ENCODE peak calls at places on chromosomes 12 and 14, in nine cellular contexts. Z is AG10803, C is fibroblast of pulmonary artery, L is spleen, E is cardiac muscle cell, G is tibial nerve, K is fibroblast of lung, F is keratinocyte, Y is transverse colon. T is an unnamed sample.

GRCh38 chr12:39364196-39364595 is 78.7 kb downstream of the KIF21A start:
- DNase-seq in Z (no peak), C (no peak), L (no peak), E (no peak), G (no peak), K (no peak), F (no peak), Y (no peak), T (peak)

GRCh38 chr12:116666305-116666673 is 71.6 kb downstream of the SPRING1 start:
- DNase-seq in Z (no peak), C (no peak), L (no peak), E (no peak), G (no peak), K (no peak), F (no peak), Y (no peak), T (no peak)

GRCh38 chr12:75599061-75599460 is 87.7 kb upstream of the KRR1 start:
- DNase-seq in Z (no peak), C (peak), L (no peak), E (no peak), G (no peak), K (no peak), F (no peak), Y (no peak), T (no peak)

GRCh38 chr12:47281667-47282171 is 202.0 kb upstream of the AMIGO2 start:
- DNase-seq in Z (no peak), C (peak), L (no peak), E (no peak), G (no peak), K (peak), F (no peak), Y (no peak), T (peak)

GRCh38 chr12:126668961-126669360 is 1598.0 kb upstream of the TMEM132C start:
- DNase-seq in Z (peak), C (peak), L (no peak), E (no peak), G (no peak), K (no peak), F (no peak), Y (no peak), T (no peak)

GRCh38 chr12:48286665-48287064 is 64.1 kb downstream of the ZNF641 start:
- DNase-seq in Z (no peak), C (peak), L (no peak), E (peak), G (no peak), K (no peak), F (no peak), Y (no peak), T (no peak)

GRCh38 chr12:537772-538171 is 78.0 kb downstream of the B4GALNT3 start:
- DNase-seq in Z (no peak), C (no peak), L (no peak), E (no peak), G (no peak), K (no peak), F (no peak), Y (peak), T (peak)

GRCh38 chr12:44881197-44881596 is 5.1 kb upstream of the NELL2 start:
- DNase-seq in Z (no peak), C (no peak), L (no peak), E (no peak), G (no peak), K (no peak), F (no peak), Y (no peak), T (no peak)

GRCh38 chr12:468671-469389 is 9.1 kb downstream of the B4GALNT3 start:
- DNase-seq in Z (no peak), C (peak), L (no peak), E (no peak), G (no peak), K (no peak), F (no peak), Y (no peak), T (peak)

GRCh38 chr14:64324461-64325255 is 30.5 kb upstream of the ESR2 start:
- DNase-seq in Z (peak), C (peak), L (no peak), E (no peak), G (no peak), K (peak), F (no peak), Y (no peak), T (peak)

GRCh38 chr14:30355431-30355913 is 203.5 kb upstream of the G2E3 start:
- DNase-seq in Z (no peak), C (peak), L (no peak), E (peak), G (no peak), K (peak), F (no peak), Y (no peak), T (no peak)

GRCh38 chr12:6852651-6853354 is 853 bp downstream of the USP5 start:
- DNase-seq in Z (peak), C (peak), L (peak), E (peak), G (no peak), K (peak), F (no peak), Y (peak), T (peak)

GRCh38 chr12:52175411-52176350 is 16.1 kb downstream of the KRT80 start:
- DNase-seq in Z (no peak), C (peak), L (no peak), E (no peak), G (no peak), K (peak), F (no peak), Y (no peak), T (peak)

GRCh38 chr12:4833511-4833910 is 76.2 kb upstream of the KCNA1 start:
- DNase-seq in Z (no peak), C (no peak), L (no peak), E (no peak), G (no peak), K (no peak), F (no peak), Y (no peak), T (no peak)

DNA sequence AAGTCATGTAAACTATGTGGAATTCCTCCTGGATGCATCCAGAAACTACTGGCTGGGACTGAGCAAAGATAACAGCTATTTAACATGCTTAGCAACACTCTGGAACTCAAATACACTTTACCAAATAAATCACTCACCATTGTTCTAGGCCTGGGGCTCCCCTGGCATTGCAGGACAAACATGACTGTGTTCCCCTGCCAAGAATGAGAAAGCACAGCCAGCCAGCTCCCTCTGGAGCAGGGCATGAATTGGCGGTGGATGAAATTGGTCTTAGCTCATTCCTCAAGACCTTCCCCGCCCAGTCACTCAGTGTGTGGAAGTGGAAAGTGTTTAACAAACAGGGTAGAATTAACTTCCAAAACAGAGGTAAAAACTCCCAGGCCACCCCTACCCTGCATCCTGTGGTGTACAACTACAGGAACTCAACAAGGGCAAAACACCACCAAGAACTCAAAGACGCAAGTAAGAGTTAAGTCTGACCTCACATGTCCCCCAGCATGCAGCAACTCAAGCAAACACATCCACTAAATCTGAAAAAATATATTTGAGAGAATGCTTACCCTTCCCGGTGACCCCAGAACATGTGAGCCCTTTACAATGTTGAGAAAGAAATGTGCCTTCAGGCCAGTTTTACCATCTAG is 58.4 kb upstream of the BDKRB2 start:
- DNase-seq in Z (peak), C (peak), L (no peak), E (no peak), G (no peak), K (peak), F (no peak), Y (no peak), T (peak)
- H3K4me3 ChIP-seq in Z (no peak), C (no peak), L (no peak), E (no peak), G (no peak), K (no peak), F (no peak), Y (no peak), T (no peak)

DNA sequence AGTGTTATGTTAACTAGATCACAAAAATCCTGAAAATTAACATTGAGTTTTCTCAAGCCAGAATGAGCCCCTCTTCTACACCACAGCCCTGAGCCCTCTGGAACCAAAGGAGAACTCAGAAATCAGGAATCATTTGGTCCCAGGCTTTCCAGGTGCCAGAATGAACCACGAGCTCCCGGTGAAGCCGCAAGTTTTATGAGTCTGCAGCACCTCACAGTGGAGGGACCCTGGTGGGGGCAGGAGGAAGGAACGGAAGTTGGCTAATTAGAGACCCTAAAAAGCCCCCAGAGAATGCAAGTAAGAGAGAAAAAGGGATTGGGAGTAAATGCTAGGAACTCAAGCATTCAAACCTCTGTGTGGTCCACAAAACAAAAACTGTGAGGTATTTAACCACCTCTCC is 52.9 kb upstream of the BCL2L14 start:
- DNase-seq in Z (no peak), C (no peak), L (no peak), E (peak), G (no peak), K (no peak), F (no peak), Y (no peak), T (no peak)
- TF ChIP-seq CTCF in Z (peak), C (peak), L (no peak), E (peak), G (no peak), K (no peak), F (peak), Y (no peak), T (no peak)

GRCh38 chr12:109052097-109052414 is 320 bp upstream of the USP30 start:
- DNase-seq in Z (no peak), C (no peak), L (no peak), E (no peak), G (no peak), K (no peak), F (no peak), Y (no peak), T (no peak)
- H3K4me3 ChIP-seq in Z (peak), C (peak), L (peak), E (peak), G (peak), K (peak), F (peak), Y (no peak), T (peak)

DNA sequence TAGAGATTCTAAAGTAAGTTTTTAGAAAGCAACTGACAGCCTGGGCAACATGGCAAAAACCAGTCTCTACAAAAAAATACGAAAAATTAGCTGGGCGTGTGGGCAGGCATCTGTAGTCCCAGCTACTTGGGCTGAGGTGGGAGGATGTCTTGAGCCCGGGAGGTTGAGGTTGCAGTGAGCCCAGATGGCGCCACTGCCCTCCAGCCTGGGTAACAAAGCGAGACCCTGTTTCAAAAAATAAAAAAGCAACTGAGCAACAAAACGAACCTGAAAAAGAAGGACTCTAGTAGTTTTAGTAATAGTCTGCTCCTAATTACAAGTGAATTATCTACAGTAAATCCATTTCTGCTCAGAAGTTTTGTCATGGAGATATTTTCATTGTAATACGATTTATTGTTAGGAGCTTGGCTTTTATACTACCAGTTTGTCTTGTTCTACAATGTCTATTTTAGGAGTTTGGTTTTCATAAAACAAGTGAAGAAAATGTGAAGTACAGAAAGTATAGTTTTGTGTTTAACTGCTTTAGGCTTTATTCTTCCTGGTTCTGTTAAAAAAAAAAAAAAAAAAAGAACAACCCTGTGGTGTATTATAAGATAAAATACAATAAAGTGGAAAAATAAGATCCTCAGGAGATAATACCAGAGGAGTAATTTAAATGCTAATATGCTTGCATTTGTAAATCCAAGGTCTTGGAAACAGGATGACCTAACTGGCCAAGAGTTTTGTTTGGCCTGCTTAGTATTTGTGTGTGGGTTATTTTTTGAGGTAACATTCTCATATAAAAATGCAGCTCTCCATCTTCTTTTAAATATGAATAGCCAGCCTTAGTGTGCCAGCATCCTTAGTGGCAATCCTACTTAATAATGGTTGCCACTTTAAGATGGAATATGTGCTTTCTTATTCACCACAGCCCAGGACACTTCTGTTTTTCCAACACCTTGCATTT is 2.8 kb downstream of the TMX1 start:
- DNase-seq in Z (no peak), C (no peak), L (no peak), E (no peak), G (no peak), K (no peak), F (no peak), Y (no peak), T (no peak)
- TF ChIP-seq CTCF in Z (no peak), C (no peak), L (no peak), E (no peak), G (no peak), K (no peak), F (no peak), Y (no peak), T (no peak)

T was measured in epithelial cell of esophagus.